ENCODE peak calls at places on chromosomes 2 and 18, in nine cellular contexts. One of them, this sample, is unnamed.
A peak's percentile ranks its signal among the peaks of the same experiment; 100 is the strongest.

GRCh38 chr2:28188436-28188835 is 204.2 kb upstream of the FOSL2 start:
- DNase-seq in breast epithelium: no peak
- DNase-seq in A549: no peak
- DNase-seq in thoracic aorta: no peak
- DNase-seq in pancreas: no peak
- DNase-seq in neural progenitor cell: no peak
- DNase-seq in neuronal stem cell: no peak
- DNase-seq in CD8-positive, alpha-beta T cell: no peak
- DNase-seq in right atrium auricular region: no peak
- DNase-seq in this sample: no peak

GRCh38 chr18:3012306-3012919 is 531 bp downstream of the LPIN2 start:
- DNase-seq in breast epithelium: peak; percentile 57
- DNase-seq in A549: no peak
- DNase-seq in thoracic aorta: no peak
- DNase-seq in pancreas: no peak
- DNase-seq in neural progenitor cell: no peak
- DNase-seq in neuronal stem cell: no peak
- DNase-seq in CD8-positive, alpha-beta T cell: peak; percentile 44
- DNase-seq in right atrium auricular region: no peak
- DNase-seq in this sample: no peak

GRCh38 chr2:44532031-44532430 is 170.3 kb downstream of the CAMKMT start:
- DNase-seq in breast epithelium: no peak
- DNase-seq in A549: no peak
- DNase-seq in thoracic aorta: no peak
- DNase-seq in pancreas: no peak
- DNase-seq in neural progenitor cell: no peak
- DNase-seq in neuronal stem cell: no peak
- DNase-seq in CD8-positive, alpha-beta T cell: no peak
- DNase-seq in right atrium auricular region: no peak
- DNase-seq in this sample: no peak

GRCh38 chr2:50748652-50749174 is 283.2 kb downstream of the NRXN1 start:
- DNase-seq in breast epithelium: no peak
- DNase-seq in A549: no peak
- DNase-seq in thoracic aorta: no peak
- DNase-seq in pancreas: no peak
- DNase-seq in neural progenitor cell: no peak
- DNase-seq in neuronal stem cell: no peak
- DNase-seq in CD8-positive, alpha-beta T cell: no peak
- DNase-seq in right atrium auricular region: no peak
- DNase-seq in this sample: no peak

GRCh38 chr2:3462493-3463104 is 56.7 kb downstream of the ADI1 start:
- DNase-seq in breast epithelium: peak; percentile 9
- DNase-seq in A549: no peak
- DNase-seq in thoracic aorta: no peak
- DNase-seq in pancreas: no peak
- DNase-seq in neural progenitor cell: no peak
- DNase-seq in neuronal stem cell: no peak
- DNase-seq in CD8-positive, alpha-beta T cell: no peak
- DNase-seq in right atrium auricular region: no peak
- DNase-seq in this sample: no peak

GRCh38 chr2:109470121-109470921 is 143.4 kb downstream of the SEPTIN10 start:
- DNase-seq in breast epithelium: peak; percentile 66
- DNase-seq in A549: no peak
- DNase-seq in thoracic aorta: no peak
- DNase-seq in pancreas: no peak
- DNase-seq in neural progenitor cell: no peak
- DNase-seq in neuronal stem cell: no peak
- DNase-seq in CD8-positive, alpha-beta T cell: no peak
- DNase-seq in right atrium auricular region: no peak
- DNase-seq in this sample: no peak

GRCh38 chr2:118738524-118739308 is 108.7 kb downstream of the EN1 start:
- DNase-seq in breast epithelium: no peak
- DNase-seq in A549: peak; percentile 19
- DNase-seq in thoracic aorta: peak; percentile 9
- DNase-seq in pancreas: no peak
- DNase-seq in neural progenitor cell: no peak
- DNase-seq in neuronal stem cell: no peak
- DNase-seq in CD8-positive, alpha-beta T cell: no peak
- DNase-seq in right atrium auricular region: peak; percentile 58
- DNase-seq in this sample: no peak

GRCh38 chr2:171652411-171652775 is 34.9 kb upstream of the DYNC1I2 start:
- DNase-seq in breast epithelium: no peak
- DNase-seq in A549: no peak
- DNase-seq in thoracic aorta: no peak
- DNase-seq in pancreas: no peak
- DNase-seq in neural progenitor cell: no peak
- DNase-seq in neuronal stem cell: no peak
- DNase-seq in CD8-positive, alpha-beta T cell: no peak
- DNase-seq in right atrium auricular region: no peak
- DNase-seq in this sample: no peak

GRCh38 chr2:239938651-239939486 is 86.3 kb downstream of the NDUFA10 start:
- DNase-seq in breast epithelium: peak; percentile 45
- DNase-seq in A549: no peak
- DNase-seq in thoracic aorta: no peak
- DNase-seq in pancreas: peak; percentile 34
- DNase-seq in neural progenitor cell: no peak
- DNase-seq in neuronal stem cell: no peak
- DNase-seq in CD8-positive, alpha-beta T cell: no peak
- DNase-seq in right atrium auricular region: no peak
- DNase-seq in this sample: no peak

GRCh38 chr18:49486617-49486958 is 446 bp downstream of the C18orf32 start:
- DNase-seq in breast epithelium: no peak
- DNase-seq in A549: no peak
- DNase-seq in thoracic aorta: no peak
- DNase-seq in pancreas: no peak
- DNase-seq in neural progenitor cell: peak; percentile 35
- DNase-seq in neuronal stem cell: no peak
- DNase-seq in CD8-positive, alpha-beta T cell: no peak
- DNase-seq in right atrium auricular region: no peak
- DNase-seq in this sample: no peak

GRCh38 chr2:19667085-19667484 is 234.7 kb downstream of the TTC32 start:
- DNase-seq in breast epithelium: no peak
- DNase-seq in A549: peak; percentile 40
- DNase-seq in thoracic aorta: no peak
- DNase-seq in pancreas: no peak
- DNase-seq in neural progenitor cell: no peak
- DNase-seq in neuronal stem cell: no peak
- DNase-seq in CD8-positive, alpha-beta T cell: no peak
- DNase-seq in right atrium auricular region: no peak
- DNase-seq in this sample: no peak

GRCh38 chr2:233841183-233841582 is 13.2 kb downstream of the HJURP start:
- DNase-seq in breast epithelium: no peak
- DNase-seq in A549: no peak
- DNase-seq in thoracic aorta: no peak
- DNase-seq in pancreas: no peak
- DNase-seq in neural progenitor cell: no peak
- DNase-seq in neuronal stem cell: no peak
- DNase-seq in CD8-positive, alpha-beta T cell: no peak
- DNase-seq in right atrium auricular region: peak; percentile 34
- DNase-seq in this sample: no peak

GRCh38 chr2:154699560-154699901 is 1.0 kb downstream of the KCNJ3 start:
- DNase-seq in breast epithelium: no peak
- DNase-seq in A549: no peak
- DNase-seq in thoracic aorta: no peak
- DNase-seq in pancreas: no peak
- DNase-seq in neural progenitor cell: no peak
- DNase-seq in neuronal stem cell: no peak
- DNase-seq in CD8-positive, alpha-beta T cell: no peak
- DNase-seq in right atrium auricular region: no peak
- DNase-seq in this sample: no peak

GRCh38 chr2:86027913-86028762 is 77.5 kb downstream of the POLR1A start:
- DNase-seq in breast epithelium: no peak
- DNase-seq in A549: no peak
- DNase-seq in thoracic aorta: no peak
- DNase-seq in pancreas: peak; percentile 39
- DNase-seq in neural progenitor cell: no peak
- DNase-seq in neuronal stem cell: no peak
- DNase-seq in CD8-positive, alpha-beta T cell: no peak
- DNase-seq in right atrium auricular region: no peak
- DNase-seq in this sample: no peak

GRCh38 chr18:8426401-8426800 is 182.8 kb upstream of the RAB12 start:
- DNase-seq in breast epithelium: no peak
- DNase-seq in A549: no peak
- DNase-seq in thoracic aorta: no peak
- DNase-seq in pancreas: no peak
- DNase-seq in neural progenitor cell: peak; percentile 44
- DNase-seq in neuronal stem cell: no peak
- DNase-seq in CD8-positive, alpha-beta T cell: no peak
- DNase-seq in right atrium auricular region: no peak
- DNase-seq in this sample: no peak

GRCh38 chr18:42157878-42158277 is 202.8 kb downstream of the PIK3C3 start:
- DNase-seq in breast epithelium: no peak
- DNase-seq in A549: no peak
- DNase-seq in thoracic aorta: no peak
- DNase-seq in pancreas: no peak
- DNase-seq in neural progenitor cell: no peak
- DNase-seq in neuronal stem cell: no peak
- DNase-seq in CD8-positive, alpha-beta T cell: no peak
- DNase-seq in right atrium auricular region: no peak
- DNase-seq in this sample: no peak

GRCh38 chr2:152740743-152741328 is 22.4 kb downstream of the ARL6IP6 start:
- DNase-seq in breast epithelium: no peak
- DNase-seq in A549: peak; percentile 26
- DNase-seq in thoracic aorta: no peak
- DNase-seq in pancreas: no peak
- DNase-seq in neural progenitor cell: peak; percentile 20
- DNase-seq in neuronal stem cell: no peak
- DNase-seq in CD8-positive, alpha-beta T cell: no peak
- DNase-seq in right atrium auricular region: no peak
- DNase-seq in this sample: no peak

DNA sequence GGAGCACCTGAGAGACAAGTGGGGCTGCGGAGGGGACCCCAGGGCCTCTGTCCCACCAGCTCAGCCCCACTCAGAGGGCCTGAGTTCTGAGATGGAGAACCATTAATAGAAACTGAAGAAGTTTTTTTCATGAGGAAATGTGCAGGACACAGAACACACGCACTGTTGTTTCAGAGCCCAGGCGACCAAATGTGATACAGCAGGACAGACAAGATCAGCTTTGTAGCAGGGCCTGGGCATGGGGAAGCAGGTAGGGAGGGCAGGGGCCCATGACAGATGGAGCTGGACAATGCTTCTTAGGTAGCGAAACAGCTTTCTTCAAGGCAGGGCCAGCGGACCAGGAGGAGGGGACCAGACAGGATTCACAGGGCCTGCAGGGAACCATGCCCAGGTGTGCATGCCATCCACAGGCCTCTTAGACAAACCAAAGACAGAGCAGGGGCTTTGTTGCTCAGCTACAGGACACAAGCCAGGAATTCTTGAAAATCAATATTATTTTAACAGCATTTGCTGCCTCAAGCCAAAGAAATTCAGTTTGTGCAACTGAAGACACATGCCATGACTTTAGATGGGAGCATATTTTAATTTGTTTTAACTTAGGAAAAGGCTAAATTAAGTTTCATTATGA is 252.8 kb upstream of the GYPC start:
- DNase-seq in breast epithelium: no peak
- DNase-seq in A549: no peak
- DNase-seq in thoracic aorta: no peak
- DNase-seq in pancreas: no peak
- DNase-seq in neural progenitor cell: no peak
- DNase-seq in neuronal stem cell: no peak
- DNase-seq in CD8-positive, alpha-beta T cell: no peak
- DNase-seq in right atrium auricular region: no peak
- DNase-seq in this sample: no peak
- H3K4me1 ChIP-seq in breast epithelium: no peaks in the 10 kb centered on the region
- H3K4me1 ChIP-seq in A549: no peaks in the 10 kb centered on the region
- H3K4me1 ChIP-seq in thoracic aorta: no peaks in the 10 kb centered on the region
- H3K4me1 ChIP-seq in pancreas: no peaks in the 10 kb centered on the region
- H3K4me1 ChIP-seq in neural progenitor cell: no peaks in the 10 kb centered on the region
- H3K4me1 ChIP-seq in neuronal stem cell: no peaks in the 10 kb centered on the region
- H3K4me1 ChIP-seq in CD8-positive, alpha-beta T cell: no peaks in the 10 kb centered on the region
- H3K4me1 ChIP-seq in right atrium auricular region: no peaks in the 10 kb centered on the region
- H3K4me1 ChIP-seq in this sample: no peaks in the 10 kb centered on the region

DNA sequence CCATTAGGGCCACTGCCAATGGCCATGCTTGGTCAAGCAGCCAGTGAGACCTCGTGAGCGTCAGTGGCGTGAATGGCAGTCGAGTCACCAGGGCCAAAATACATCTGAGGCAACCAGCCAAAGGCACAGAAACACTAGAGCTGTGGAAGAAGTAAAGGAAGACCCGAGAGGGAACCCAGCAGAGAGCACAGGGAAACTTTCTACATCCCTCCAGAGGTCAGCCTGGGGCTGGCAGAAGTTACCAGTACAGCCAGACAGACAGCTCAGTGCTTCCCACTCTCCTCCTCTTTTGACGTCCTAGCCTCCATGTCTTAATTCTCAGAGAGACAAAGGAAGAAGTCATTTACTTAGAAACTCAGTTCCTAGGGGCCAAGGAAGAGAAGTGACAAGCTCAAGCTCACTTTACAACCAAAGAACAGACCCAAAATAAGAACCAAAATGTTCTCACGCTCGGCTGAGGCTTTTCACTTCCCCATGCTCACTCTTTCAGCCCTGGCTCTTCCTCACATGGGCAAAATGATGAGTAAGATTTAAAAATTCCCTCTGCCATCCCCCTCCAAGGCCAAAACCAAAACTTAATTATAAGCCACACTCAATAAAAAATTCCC is 8.7 kb downstream of the CYRIA start:
- DNase-seq in breast epithelium: no peak
- DNase-seq in A549: no peak
- DNase-seq in thoracic aorta: peak; percentile 27
- DNase-seq in pancreas: no peak
- DNase-seq in neural progenitor cell: no peak
- DNase-seq in neuronal stem cell: no peak
- DNase-seq in CD8-positive, alpha-beta T cell: no peak
- DNase-seq in right atrium auricular region: peak; percentile 63
- DNase-seq in this sample: no peak
- H3K4me1 ChIP-seq in breast epithelium: peaks cover 27% of the 10 kb centered on the region
- H3K4me1 ChIP-seq in A549: no peaks in the 10 kb centered on the region
- H3K4me1 ChIP-seq in thoracic aorta: peaks cover 42% of the 10 kb centered on the region
- H3K4me1 ChIP-seq in pancreas: no peaks in the 10 kb centered on the region
- H3K4me1 ChIP-seq in neural progenitor cell: peaks cover 18% of the 10 kb centered on the region
- H3K4me1 ChIP-seq in neuronal stem cell: peaks cover 16% of the 10 kb centered on the region
- H3K4me1 ChIP-seq in CD8-positive, alpha-beta T cell: no peaks in the 10 kb centered on the region
- H3K4me1 ChIP-seq in right atrium auricular region: no peaks in the 10 kb centered on the region
- H3K4me1 ChIP-seq in this sample: peaks cover 30% of the 10 kb centered on the region

DNA sequence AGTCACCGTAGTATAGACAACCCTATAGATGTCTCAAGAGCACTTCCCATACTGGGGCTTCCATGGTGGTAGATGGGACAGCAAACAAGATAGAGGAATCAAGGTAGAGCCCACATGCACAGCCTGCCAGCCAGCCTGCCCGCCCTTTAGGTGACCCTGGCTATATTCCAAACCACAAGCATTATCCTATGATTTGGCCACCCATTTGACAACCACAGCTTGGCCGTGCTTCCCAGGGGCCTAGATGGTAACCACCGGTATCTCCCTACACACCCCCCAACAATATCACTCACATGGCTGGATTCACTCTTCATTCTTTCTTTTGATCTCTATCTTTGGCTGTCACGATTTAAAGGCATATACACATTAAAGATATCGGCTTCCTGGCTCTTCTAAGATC is 85.3 kb downstream of the CDK15 start:
- DNase-seq in breast epithelium: no peak
- DNase-seq in A549: no peak
- DNase-seq in thoracic aorta: no peak
- DNase-seq in pancreas: no peak
- DNase-seq in neural progenitor cell: no peak
- DNase-seq in neuronal stem cell: no peak
- DNase-seq in CD8-positive, alpha-beta T cell: no peak
- DNase-seq in right atrium auricular region: no peak
- DNase-seq in this sample: no peak
- H3K4me1 ChIP-seq in breast epithelium: no peaks in the 10 kb centered on the region
- H3K4me1 ChIP-seq in A549: peaks cover 10% of the 10 kb centered on the region
- H3K4me1 ChIP-seq in thoracic aorta: no peaks in the 10 kb centered on the region
- H3K4me1 ChIP-seq in pancreas: no peaks in the 10 kb centered on the region
- H3K4me1 ChIP-seq in neural progenitor cell: peaks cover 41% of the 10 kb centered on the region
- H3K4me1 ChIP-seq in neuronal stem cell: peaks cover 17% of the 10 kb centered on the region
- H3K4me1 ChIP-seq in CD8-positive, alpha-beta T cell: no peaks in the 10 kb centered on the region
- H3K4me1 ChIP-seq in right atrium auricular region: no peaks in the 10 kb centered on the region
- H3K4me1 ChIP-seq in this sample: no peaks in the 10 kb centered on the region

GRCh38 chr2:9252002-9252357 is 45.4 kb downstream of the ASAP2 start:
- DNase-seq in breast epithelium: no peak
- DNase-seq in A549: no peak
- DNase-seq in thoracic aorta: no peak
- DNase-seq in pancreas: no peak
- DNase-seq in neural progenitor cell: no peak
- DNase-seq in neuronal stem cell: no peak
- DNase-seq in CD8-positive, alpha-beta T cell: no peak
- DNase-seq in right atrium auricular region: no peak
- DNase-seq in this sample: no peak
- H3K4me1 ChIP-seq in breast epithelium: peaks cover 7% of the 10 kb centered on the region
- H3K4me1 ChIP-seq in A549: peaks cover 74% of the 10 kb centered on the region
- H3K4me1 ChIP-seq in thoracic aorta: peaks cover 36% of the 10 kb centered on the region
- H3K4me1 ChIP-seq in pancreas: peaks cover 17% of the 10 kb centered on the region
- H3K4me1 ChIP-seq in neural progenitor cell: peaks cover 11% of the 10 kb centered on the region
- H3K4me1 ChIP-seq in neuronal stem cell: peaks cover 11% of the 10 kb centered on the region
- H3K4me1 ChIP-seq in CD8-positive, alpha-beta T cell: no peaks in the 10 kb centered on the region
- H3K4me1 ChIP-seq in right atrium auricular region: no peaks in the 10 kb centered on the region
- H3K4me1 ChIP-seq in this sample: peaks cover 42% of the 10 kb centered on the region